ENCODE peak calls at places on chromosomes 2 and 18, in nine cellular contexts. One of them, this sample, is unnamed.

GRCh38 chr18:58335821-58336220 is 291.8 kb downstream of the NEDD4L start:
- DNase-seq in prostate gland: no peak
- DNase-seq in activated T-helper 1 cell treated with Interleukin-2 at 50 U/mL for 16 hours: no peak
- DNase-seq in mucosa of descending colon: no peak
- DNase-seq in fibroblast of lung: peak
- DNase-seq in EL: no peak
- DNase-seq in body of pancreas: no peak
- DNase-seq in GM10248: no peak
- DNase-seq in NCI-H2227 treated with DMSO at 0.1 percent for 48 hours: no peak
- DNase-seq in this sample: no peak

GRCh38 chr18:24027156-24027555 is 12.6 kb downstream of the TTC39C start:
- DNase-seq in prostate gland: peak
- DNase-seq in activated T-helper 1 cell treated with Interleukin-2 at 50 U/mL for 16 hours: no peak
- DNase-seq in mucosa of descending colon: no peak
- DNase-seq in fibroblast of lung: peak
- DNase-seq in EL: peak
- DNase-seq in body of pancreas: peak
- DNase-seq in GM10248: no peak
- DNase-seq in NCI-H2227 treated with DMSO at 0.1 percent for 48 hours: no peak
- DNase-seq in this sample: peak

GRCh38 chr2:26144953-26145680 is 27.8 kb upstream of the GAREM2 start:
- DNase-seq in prostate gland: peak
- DNase-seq in activated T-helper 1 cell treated with Interleukin-2 at 50 U/mL for 16 hours: peak
- DNase-seq in mucosa of descending colon: peak
- DNase-seq in fibroblast of lung: peak
- DNase-seq in EL: peak
- DNase-seq in body of pancreas: peak
- DNase-seq in GM10248: peak
- DNase-seq in NCI-H2227 treated with DMSO at 0.1 percent for 48 hours: peak
- DNase-seq in this sample: peak

GRCh38 chr2:111199840-111200239 is 79.1 kb downstream of the BCL2L11 start:
- DNase-seq in prostate gland: peak
- DNase-seq in activated T-helper 1 cell treated with Interleukin-2 at 50 U/mL for 16 hours: no peak
- DNase-seq in mucosa of descending colon: no peak
- DNase-seq in fibroblast of lung: no peak
- DNase-seq in EL: no peak
- DNase-seq in body of pancreas: no peak
- DNase-seq in GM10248: no peak
- DNase-seq in NCI-H2227 treated with DMSO at 0.1 percent for 48 hours: no peak
- DNase-seq in this sample: no peak

GRCh38 chr18:24321071-24321470 is 76.6 kb downstream of the OSBPL1A start:
- DNase-seq in prostate gland: no peak
- DNase-seq in activated T-helper 1 cell treated with Interleukin-2 at 50 U/mL for 16 hours: no peak
- DNase-seq in mucosa of descending colon: no peak
- DNase-seq in fibroblast of lung: no peak
- DNase-seq in EL: no peak
- DNase-seq in body of pancreas: no peak
- DNase-seq in GM10248: no peak
- DNase-seq in NCI-H2227 treated with DMSO at 0.1 percent for 48 hours: no peak
- DNase-seq in this sample: no peak

GRCh38 chr2:44912660-44913059 is 28.8 kb upstream of the SIX3 start:
- DNase-seq in prostate gland: no peak
- DNase-seq in activated T-helper 1 cell treated with Interleukin-2 at 50 U/mL for 16 hours: no peak
- DNase-seq in mucosa of descending colon: no peak
- DNase-seq in fibroblast of lung: peak
- DNase-seq in EL: peak
- DNase-seq in body of pancreas: no peak
- DNase-seq in GM10248: no peak
- DNase-seq in NCI-H2227 treated with DMSO at 0.1 percent for 48 hours: no peak
- DNase-seq in this sample: peak

GRCh38 chr18:2036136-2036535 is 535.2 kb downstream of the METTL4 start:
- DNase-seq in prostate gland: no peak
- DNase-seq in activated T-helper 1 cell treated with Interleukin-2 at 50 U/mL for 16 hours: no peak
- DNase-seq in mucosa of descending colon: no peak
- DNase-seq in fibroblast of lung: peak
- DNase-seq in EL: peak
- DNase-seq in body of pancreas: no peak
- DNase-seq in GM10248: no peak
- DNase-seq in NCI-H2227 treated with DMSO at 0.1 percent for 48 hours: no peak
- DNase-seq in this sample: no peak

GRCh38 chr2:66431840-66432511 is 2.9 kb upstream of the MEIS1 start:
- DNase-seq in prostate gland: no peak
- DNase-seq in activated T-helper 1 cell treated with Interleukin-2 at 50 U/mL for 16 hours: no peak
- DNase-seq in mucosa of descending colon: peak
- DNase-seq in fibroblast of lung: no peak
- DNase-seq in EL: no peak
- DNase-seq in body of pancreas: no peak
- DNase-seq in GM10248: no peak
- DNase-seq in NCI-H2227 treated with DMSO at 0.1 percent for 48 hours: no peak
- DNase-seq in this sample: no peak

GRCh38 chr2:68971591-68972231 is 2.7 kb upstream of the GKN1 start:
- DNase-seq in prostate gland: no peak
- DNase-seq in activated T-helper 1 cell treated with Interleukin-2 at 50 U/mL for 16 hours: no peak
- DNase-seq in mucosa of descending colon: no peak
- DNase-seq in fibroblast of lung: peak
- DNase-seq in EL: peak
- DNase-seq in body of pancreas: peak
- DNase-seq in GM10248: no peak
- DNase-seq in NCI-H2227 treated with DMSO at 0.1 percent for 48 hours: no peak
- DNase-seq in this sample: peak

GRCh38 chr2:27375513-27376099 is 4.9 kb downstream of the ZNF513 start:
- DNase-seq in prostate gland: no peak
- DNase-seq in activated T-helper 1 cell treated with Interleukin-2 at 50 U/mL for 16 hours: no peak
- DNase-seq in mucosa of descending colon: no peak
- DNase-seq in fibroblast of lung: no peak
- DNase-seq in EL: no peak
- DNase-seq in body of pancreas: no peak
- DNase-seq in GM10248: no peak
- DNase-seq in NCI-H2227 treated with DMSO at 0.1 percent for 48 hours: no peak
- DNase-seq in this sample: no peak

GRCh38 chr2:7430869-7431641 is 513.8 kb downstream of the RNF144A start:
- DNase-seq in prostate gland: no peak
- DNase-seq in activated T-helper 1 cell treated with Interleukin-2 at 50 U/mL for 16 hours: no peak
- DNase-seq in mucosa of descending colon: peak
- DNase-seq in fibroblast of lung: peak
- DNase-seq in EL: no peak
- DNase-seq in body of pancreas: peak
- DNase-seq in GM10248: peak
- DNase-seq in NCI-H2227 treated with DMSO at 0.1 percent for 48 hours: no peak
- DNase-seq in this sample: peak

GRCh38 chr18:55444496-55444895 is 143.5 kb downstream of the TCF4 start:
- DNase-seq in prostate gland: no peak
- DNase-seq in activated T-helper 1 cell treated with Interleukin-2 at 50 U/mL for 16 hours: no peak
- DNase-seq in mucosa of descending colon: no peak
- DNase-seq in fibroblast of lung: peak
- DNase-seq in EL: no peak
- DNase-seq in body of pancreas: no peak
- DNase-seq in GM10248: no peak
- DNase-seq in NCI-H2227 treated with DMSO at 0.1 percent for 48 hours: no peak
- DNase-seq in this sample: no peak

GRCh38 chr2:100242416-100242815 is 79.9 kb downstream of the LONRF2 start:
- DNase-seq in prostate gland: no peak
- DNase-seq in activated T-helper 1 cell treated with Interleukin-2 at 50 U/mL for 16 hours: no peak
- DNase-seq in mucosa of descending colon: no peak
- DNase-seq in fibroblast of lung: no peak
- DNase-seq in EL: no peak
- DNase-seq in body of pancreas: no peak
- DNase-seq in GM10248: no peak
- DNase-seq in NCI-H2227 treated with DMSO at 0.1 percent for 48 hours: no peak
- DNase-seq in this sample: no peak

GRCh38 chr2:220966636-220967035 is 605.5 kb downstream of the EPHA4 start:
- DNase-seq in prostate gland: no peak
- DNase-seq in activated T-helper 1 cell treated with Interleukin-2 at 50 U/mL for 16 hours: no peak
- DNase-seq in mucosa of descending colon: no peak
- DNase-seq in fibroblast of lung: peak
- DNase-seq in EL: peak
- DNase-seq in body of pancreas: no peak
- DNase-seq in GM10248: no peak
- DNase-seq in NCI-H2227 treated with DMSO at 0.1 percent for 48 hours: no peak
- DNase-seq in this sample: peak

GRCh38 chr2:59680863-59681262 is 872.6 kb downstream of the BCL11A start:
- DNase-seq in prostate gland: no peak
- DNase-seq in activated T-helper 1 cell treated with Interleukin-2 at 50 U/mL for 16 hours: no peak
- DNase-seq in mucosa of descending colon: no peak
- DNase-seq in fibroblast of lung: peak
- DNase-seq in EL: no peak
- DNase-seq in body of pancreas: no peak
- DNase-seq in GM10248: no peak
- DNase-seq in NCI-H2227 treated with DMSO at 0.1 percent for 48 hours: no peak
- DNase-seq in this sample: no peak

GRCh38 chr2:56344771-56345170 is 161.0 kb downstream of the CCDC85A start:
- DNase-seq in prostate gland: no peak
- DNase-seq in activated T-helper 1 cell treated with Interleukin-2 at 50 U/mL for 16 hours: no peak
- DNase-seq in mucosa of descending colon: no peak
- DNase-seq in fibroblast of lung: no peak
- DNase-seq in EL: no peak
- DNase-seq in body of pancreas: no peak
- DNase-seq in GM10248: no peak
- DNase-seq in NCI-H2227 treated with DMSO at 0.1 percent for 48 hours: no peak
- DNase-seq in this sample: no peak

GRCh38 chr2:169136885-169137534 is 67.6 kb downstream of the DHRS9 start:
- DNase-seq in prostate gland: no peak
- DNase-seq in activated T-helper 1 cell treated with Interleukin-2 at 50 U/mL for 16 hours: no peak
- DNase-seq in mucosa of descending colon: no peak
- DNase-seq in fibroblast of lung: peak
- DNase-seq in EL: no peak
- DNase-seq in body of pancreas: peak
- DNase-seq in GM10248: no peak
- DNase-seq in NCI-H2227 treated with DMSO at 0.1 percent for 48 hours: no peak
- DNase-seq in this sample: no peak

GRCh38 chr2:47227532-47228166 is 72.5 kb upstream of the STPG4 start:
- DNase-seq in prostate gland: no peak
- DNase-seq in activated T-helper 1 cell treated with Interleukin-2 at 50 U/mL for 16 hours: no peak
- DNase-seq in mucosa of descending colon: no peak
- DNase-seq in fibroblast of lung: no peak
- DNase-seq in EL: no peak
- DNase-seq in body of pancreas: no peak
- DNase-seq in GM10248: no peak
- DNase-seq in NCI-H2227 treated with DMSO at 0.1 percent for 48 hours: peak
- DNase-seq in this sample: no peak

GRCh38 chr2:100882645-100883613 is 63.0 kb downstream of the NPAS2 start:
- DNase-seq in prostate gland: no peak
- DNase-seq in activated T-helper 1 cell treated with Interleukin-2 at 50 U/mL for 16 hours: no peak
- DNase-seq in mucosa of descending colon: no peak
- DNase-seq in fibroblast of lung: peak
- DNase-seq in EL: peak
- DNase-seq in body of pancreas: peak
- DNase-seq in GM10248: no peak
- DNase-seq in NCI-H2227 treated with DMSO at 0.1 percent for 48 hours: no peak
- DNase-seq in this sample: peak